ENCODE peak calls at places on chromosomes 1 and 21, in nine cellular contexts. O, T, M, H, J, A, R, W and N are unnamed samples.

GRCh38 chr1:110542730-110543129 is 23.8 kb upstream of the KCNA10 start:
- DNase-seq in O (no peak), T (no peak), M (no peak), H (no peak), J (peak), A (no peak), R (no peak), W (no peak), N (no peak)

GRCh38 chr1:111422546-111423391 is 4.8 kb downstream of the OVGP1 start:
- DNase-seq in O (no peak), T (peak), M (peak), H (no peak), J (no peak), A (peak), R (no peak), W (no peak), N (no peak)

GRCh38 chr1:165697881-165698842 is at the start of gene ALDH9A1:
- DNase-seq in O (peak), T (peak), M (peak), H (peak), J (peak), A (peak), R (peak), W (peak), N (peak)

GRCh38 chr1:8347635-8348034 is 29.7 kb downstream of the SLC45A1 start:
- DNase-seq in O (no peak), T (no peak), M (no peak), H (no peak), J (no peak), A (peak), R (no peak), W (no peak), N (no peak)

GRCh38 chr1:24248859-24249258 is 61.8 kb upstream of the IFNLR1 start:
- DNase-seq in O (no peak), T (no peak), M (no peak), H (no peak), J (no peak), A (no peak), R (no peak), W (no peak), N (no peak)

GRCh38 chr1:36856126-36856525 is 178.2 kb downstream of the GRIK3 start:
- DNase-seq in O (no peak), T (no peak), M (no peak), H (no peak), J (no peak), A (no peak), R (no peak), W (no peak), N (no peak)

GRCh38 chr21:17903029-17903806 is 84.1 kb upstream of the C21orf91 start:
- DNase-seq in O (no peak), T (no peak), M (no peak), H (no peak), J (no peak), A (no peak), R (no peak), W (no peak), N (no peak)

GRCh38 chr1:223230161-223230881 is 87.3 kb upstream of the TLR5 start:
- DNase-seq in O (no peak), T (no peak), M (no peak), H (no peak), J (no peak), A (no peak), R (no peak), W (no peak), N (no peak)

GRCh38 chr1:119674835-119675289 is 26.8 kb upstream of the ZNF697 start:
- DNase-seq in O (no peak), T (peak), M (peak), H (no peak), J (peak), A (no peak), R (no peak), W (peak), N (no peak)

GRCh38 chr1:110171134-110171733 is 20.9 kb downstream of the SLC6A17 start:
- DNase-seq in O (no peak), T (no peak), M (no peak), H (no peak), J (no peak), A (no peak), R (no peak), W (no peak), N (no peak)

GRCh38 chr1:202151045-202151444 is 6.5 kb upstream of the ARL8A start:
- DNase-seq in O (no peak), T (no peak), M (no peak), H (no peak), J (no peak), A (no peak), R (no peak), W (no peak), N (no peak)

GRCh38 chr1:168803696-168804510 is 74.9 kb upstream of the DPT start:
- DNase-seq in O (no peak), T (no peak), M (peak), H (no peak), J (no peak), A (no peak), R (no peak), W (no peak), N (no peak)

GRCh38 chr1:154859786-154860153 is 10.3 kb downstream of the KCNN3 start:
- DNase-seq in O (no peak), T (no peak), M (peak), H (no peak), J (no peak), A (peak), R (peak), W (no peak), N (no peak)

GRCh38 chr1:209411491-209411929 is 172.0 kb upstream of the CAMK1G start:
- DNase-seq in O (no peak), T (no peak), M (no peak), H (no peak), J (no peak), A (no peak), R (no peak), W (no peak), N (no peak)

GRCh38 chr21:45590726-45591618 is 48.7 kb upstream of the SLC19A1 start:
- DNase-seq in O (peak), T (no peak), M (peak), H (no peak), J (no peak), A (peak), R (peak), W (peak), N (no peak)

GRCh38 chr1:115130786-115131185 is 41.5 kb upstream of the TSPAN2 start:
- DNase-seq in O (no peak), T (no peak), M (no peak), H (no peak), J (no peak), A (no peak), R (no peak), W (no peak), N (no peak)

GRCh38 chr1:85612704-85613361 is 32.3 kb downstream of the CCN1 start:
- DNase-seq in O (no peak), T (no peak), M (no peak), H (no peak), J (peak), A (no peak), R (no peak), W (no peak), N (no peak)

DNA sequence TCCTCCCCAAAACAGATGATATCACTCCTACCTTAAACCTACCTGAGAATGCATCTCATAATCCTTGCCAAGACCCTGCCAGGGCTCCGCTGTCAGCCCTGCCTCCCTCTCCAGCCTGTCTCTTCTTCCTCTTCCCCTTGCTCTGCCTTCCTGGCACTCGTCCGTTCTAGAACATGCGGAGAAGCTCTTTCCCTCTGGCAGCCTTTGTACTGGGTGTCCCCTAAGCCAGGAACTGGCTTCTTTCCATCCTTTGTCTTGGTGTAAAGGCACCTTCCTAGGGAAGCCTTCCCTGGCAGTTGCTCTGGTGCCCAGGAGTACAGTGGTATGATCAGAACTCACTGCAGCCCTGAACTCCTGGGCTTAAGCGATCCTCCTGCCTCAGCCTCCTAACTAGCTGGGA is 36.1 kb downstream of the CTNNBIP1 start:
- DNase-seq in O (no peak), T (no peak), M (no peak), H (no peak), J (no peak), A (no peak), R (no peak), W (no peak), N (no peak)
- TF ChIP-seq POLR2A in O (no peak), T (no peak), M (no peak), H (no peak), J (no peak), A (no peak), R (no peak), W (no peak), N (no peak)

DNA sequence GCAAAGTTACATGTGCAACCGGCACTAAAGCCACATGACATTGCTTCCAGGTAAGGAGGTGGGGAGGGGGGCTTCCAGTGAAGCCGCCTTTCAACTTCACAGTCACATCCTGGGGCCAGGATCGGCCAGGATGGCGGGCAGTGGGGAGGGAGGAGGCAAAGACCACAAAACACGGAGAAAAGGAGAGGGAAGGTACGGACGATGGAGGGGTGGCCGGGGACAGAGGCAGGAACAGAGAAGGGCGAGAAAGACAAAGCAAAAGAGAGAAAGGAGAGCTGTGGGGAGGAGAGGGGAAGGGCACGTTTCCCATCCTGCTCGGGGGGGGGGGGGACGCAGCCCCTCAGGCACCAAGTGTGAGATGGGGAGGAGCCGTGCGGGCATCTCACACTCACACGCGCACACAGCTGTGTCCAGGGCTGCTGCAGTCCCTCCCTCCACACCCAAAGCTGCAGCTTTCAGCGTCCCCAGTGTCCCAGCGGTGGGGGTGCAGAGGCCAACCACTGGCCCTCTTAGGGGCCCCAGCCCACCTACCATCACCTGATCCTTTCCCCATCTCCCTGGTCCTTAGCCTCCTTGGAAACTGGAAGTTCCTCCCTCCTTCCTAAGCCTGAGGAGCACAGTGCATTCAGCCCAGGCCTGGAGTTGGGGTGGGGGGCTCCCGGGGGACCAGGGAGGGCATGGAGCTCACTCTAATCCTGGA is 2.4 kb downstream of the SH2D5 start:
- DNase-seq in O (no peak), T (no peak), M (peak), H (peak), J (no peak), A (no peak), R (no peak), W (no peak), N (no peak)
- TF ChIP-seq EP300 in O (no peak), T (no peak), M (no peak), H (no peak), J (no peak), A (no peak), R (no peak), W (no peak), N (no peak)

GRCh38 chr1:66399888-66400529 is 133.9 kb upstream of the SGIP1 start:
- DNase-seq in O (no peak), T (no peak), M (no peak), H (no peak), J (no peak), A (no peak), R (peak), W (no peak), N (no peak)
- TF ChIP-seq POLR2AphosphoS5 in O (no peak), T (no peak), M (no peak), H (no peak), J (no peak), A (no peak), R (no peak), W (no peak), N (no peak)

GRCh38 chr21:31873275-31873695 is 465 bp downstream of the HUNK start:
- DNase-seq in O (no peak), T (no peak), M (peak), H (peak), J (no peak), A (peak), R (no peak), W (no peak), N (no peak)

GRCh38 chr21:31873696-31874599 is 1.1 kb downstream of the HUNK start:
- DNase-seq in O (no peak), T (peak), M (peak), H (peak), J (peak), A (peak), R (no peak), W (peak), N (no peak)

GRCh38 chr21:31874817-31875216 is 2.0 kb downstream of the HUNK start:
- DNase-seq in O (no peak), T (no peak), M (peak), H (peak), J (no peak), A (peak), R (no peak), W (no peak), N (no peak)

GRCh38 chr21:31872072-31872451 is 758 bp upstream of the HUNK start:
- DNase-seq in O (no peak), T (no peak), M (no peak), H (no peak), J (no peak), A (no peak), R (no peak), W (no peak), N (no peak)

GRCh38 chr21:31872452-31873274 is at the start of gene HUNK:
- DNase-seq in O (no peak), T (no peak), M (peak), H (no peak), J (no peak), A (peak), R (no peak), W (no peak), N (no peak)
- TF ChIP-seq POLR2A in O (no peak), T (no peak), M (no peak), H (no peak), J (no peak), A (no peak), R (no peak), W (no peak), N (no peak)

DNA sequence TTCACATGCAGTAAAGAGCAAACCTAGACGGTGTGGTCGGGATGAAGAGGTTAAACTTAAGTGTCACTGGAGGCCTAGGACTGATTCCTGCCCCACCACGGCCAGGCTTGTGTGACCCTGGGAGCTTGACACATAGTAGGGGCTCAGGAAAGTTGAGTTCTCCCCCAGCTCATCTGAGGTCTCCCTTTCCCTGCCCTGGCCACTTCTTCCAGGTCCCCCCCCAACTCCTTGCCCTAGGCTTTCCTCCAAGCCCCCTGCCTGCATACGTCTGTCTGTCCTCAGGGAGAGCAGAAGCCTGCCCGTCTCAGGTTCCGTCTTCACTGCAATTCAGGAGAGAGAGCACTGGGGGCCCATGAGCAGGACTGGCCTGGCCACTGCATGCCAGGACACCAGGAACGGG is 225.8 kb downstream of the PTPRU start:
- DNase-seq in O (peak), T (no peak), M (no peak), H (no peak), J (no peak), A (no peak), R (no peak), W (peak), N (no peak)
- TF ChIP-seq EP300 in O (no peak), T (no peak), M (no peak), H (no peak), J (no peak), A (no peak), R (no peak), W (no peak), N (no peak)